ENCODE peak calls at places on chromosomes 12 and 14, in six cellular contexts. One of them, this sample, is unnamed.
A peak's percentile ranks its signal among the peaks of the same experiment; 100 is the strongest.

GRCh38 chr12:13046914-13047472 is 2.8 kb downstream of the FAM234B start:
- DNase-seq in GM23248: no peak
- DNase-seq in thoracic aorta: no peak
- DNase-seq in naive thymus-derived CD4-positive, alpha-beta T cell: no peak
- DNase-seq in adrenal gland: no peak
- DNase-seq in small intestine: peak; percentile 87
- DNase-seq in this sample: no peak

GRCh38 chr12:91609283-91609682 is 426.7 kb upstream of the DCN start:
- DNase-seq in GM23248: no peak
- DNase-seq in thoracic aorta: no peak
- DNase-seq in naive thymus-derived CD4-positive, alpha-beta T cell: no peak
- DNase-seq in adrenal gland: no peak
- DNase-seq in small intestine: no peak
- DNase-seq in this sample: no peak

GRCh38 chr14:22819191-22819988 is 4.2 kb upstream of the SLC7A7 start:
- DNase-seq in GM23248: peak; percentile 84
- DNase-seq in thoracic aorta: no peak
- DNase-seq in naive thymus-derived CD4-positive, alpha-beta T cell: no peak
- DNase-seq in adrenal gland: peak; percentile 28
- DNase-seq in small intestine: peak; percentile 66
- DNase-seq in this sample: peak; percentile 55

GRCh38 chr12:10721654-10722501 is 1.2 kb downstream of the YBX3 start:
- DNase-seq in GM23248: peak; percentile 97
- DNase-seq in thoracic aorta: peak; percentile 92
- DNase-seq in naive thymus-derived CD4-positive, alpha-beta T cell: peak; percentile 74
- DNase-seq in adrenal gland: peak; percentile 96
- DNase-seq in small intestine: peak; percentile 74
- DNase-seq in this sample: peak; percentile 75

GRCh38 chr14:103828315-103828967 is 18.9 kb downstream of the PPP1R13B start:
- DNase-seq in GM23248: peak; percentile 66
- DNase-seq in thoracic aorta: no peak
- DNase-seq in naive thymus-derived CD4-positive, alpha-beta T cell: no peak
- DNase-seq in adrenal gland: peak; percentile 67
- DNase-seq in small intestine: no peak
- DNase-seq in this sample: no peak

GRCh38 chr12:120342567-120343537 is 15.3 kb upstream of the PLA2G1B start:
- DNase-seq in GM23248: no peak
- DNase-seq in thoracic aorta: no peak
- DNase-seq in naive thymus-derived CD4-positive, alpha-beta T cell: no peak
- DNase-seq in adrenal gland: no peak
- DNase-seq in small intestine: no peak
- DNase-seq in this sample: no peak

GRCh38 chr12:18242380-18243089 is 18.8 kb upstream of the PIK3C2G start:
- DNase-seq in GM23248: no peak
- DNase-seq in thoracic aorta: no peak
- DNase-seq in naive thymus-derived CD4-positive, alpha-beta T cell: no peak
- DNase-seq in adrenal gland: no peak
- DNase-seq in small intestine: peak; percentile 87
- DNase-seq in this sample: no peak

GRCh38 chr12:28569698-28570411 is 379.6 kb downstream of the CCDC91 start:
- DNase-seq in GM23248: peak; percentile 82
- DNase-seq in thoracic aorta: no peak
- DNase-seq in naive thymus-derived CD4-positive, alpha-beta T cell: no peak
- DNase-seq in adrenal gland: peak; percentile 7
- DNase-seq in small intestine: peak; percentile 6
- DNase-seq in this sample: peak; percentile 80

GRCh38 chr12:8038659-8039114 is 6.2 kb downstream of the FOXJ2 start:
- DNase-seq in GM23248: peak; percentile 88
- DNase-seq in thoracic aorta: no peak
- DNase-seq in naive thymus-derived CD4-positive, alpha-beta T cell: no peak
- DNase-seq in adrenal gland: peak; percentile 87
- DNase-seq in small intestine: peak; percentile 51
- DNase-seq in this sample: no peak

GRCh38 chr14:71358209-71358931 is 451.1 kb downstream of the PCNX1 start:
- DNase-seq in GM23248: no peak
- DNase-seq in thoracic aorta: no peak
- DNase-seq in naive thymus-derived CD4-positive, alpha-beta T cell: no peak
- DNase-seq in adrenal gland: no peak
- DNase-seq in small intestine: no peak
- DNase-seq in this sample: no peak

GRCh38 chr12:80422549-80422948 is 21.5 kb upstream of the PTPRQ start:
- DNase-seq in GM23248: no peak
- DNase-seq in thoracic aorta: no peak
- DNase-seq in naive thymus-derived CD4-positive, alpha-beta T cell: no peak
- DNase-seq in adrenal gland: no peak
- DNase-seq in small intestine: no peak
- DNase-seq in this sample: no peak

GRCh38 chr14:99879401-99880295 is 86.4 kb downstream of the EML1 start:
- DNase-seq in GM23248: peak; percentile 93
- DNase-seq in thoracic aorta: no peak
- DNase-seq in naive thymus-derived CD4-positive, alpha-beta T cell: no peak
- DNase-seq in adrenal gland: no peak
- DNase-seq in small intestine: peak; percentile 22
- DNase-seq in this sample: no peak

GRCh38 chr12:7072024-7072423 is 11.5 kb downstream of the C1S start:
- DNase-seq in GM23248: no peak
- DNase-seq in thoracic aorta: no peak
- DNase-seq in naive thymus-derived CD4-positive, alpha-beta T cell: no peak
- DNase-seq in adrenal gland: no peak
- DNase-seq in small intestine: no peak
- DNase-seq in this sample: no peak

GRCh38 chr14:66485910-66486421 is at the start of gene CCDC196:
- DNase-seq in GM23248: no peak
- DNase-seq in thoracic aorta: no peak
- DNase-seq in naive thymus-derived CD4-positive, alpha-beta T cell: no peak
- DNase-seq in adrenal gland: no peak
- DNase-seq in small intestine: no peak
- DNase-seq in this sample: no peak

GRCh38 chr14:24132061-24132685 is 1.7 kb downstream of the FITM1 start:
- DNase-seq in GM23248: no peak
- DNase-seq in thoracic aorta: no peak
- DNase-seq in naive thymus-derived CD4-positive, alpha-beta T cell: peak; percentile 37
- DNase-seq in adrenal gland: no peak
- DNase-seq in small intestine: no peak
- DNase-seq in this sample: no peak

GRCh38 chr14:92949496-92950192 is 26.7 kb downstream of the CHGA start:
- DNase-seq in GM23248: no peak
- DNase-seq in thoracic aorta: no peak
- DNase-seq in naive thymus-derived CD4-positive, alpha-beta T cell: no peak
- DNase-seq in adrenal gland: no peak
- DNase-seq in small intestine: no peak
- DNase-seq in this sample: no peak

GRCh38 chr12:57475271-57476161 is 4.2 kb downstream of the ARHGAP9 start:
- DNase-seq in GM23248: peak; percentile 70
- DNase-seq in thoracic aorta: no peak
- DNase-seq in naive thymus-derived CD4-positive, alpha-beta T cell: no peak
- DNase-seq in adrenal gland: peak; percentile 59
- DNase-seq in small intestine: no peak
- DNase-seq in this sample: no peak

GRCh38 chr14:61438860-61439765 is 117.7 kb downstream of the PRKCH start:
- DNase-seq in GM23248: peak; percentile 64
- DNase-seq in thoracic aorta: no peak
- DNase-seq in naive thymus-derived CD4-positive, alpha-beta T cell: peak; percentile 27
- DNase-seq in adrenal gland: no peak
- DNase-seq in small intestine: peak; percentile 70
- DNase-seq in this sample: peak; percentile 46

GRCh38 chr12:40351976-40352375 is 127.2 kb downstream of the LRRK2 start:
- DNase-seq in GM23248: no peak
- DNase-seq in thoracic aorta: no peak
- DNase-seq in naive thymus-derived CD4-positive, alpha-beta T cell: no peak
- DNase-seq in adrenal gland: peak; percentile 8
- DNase-seq in small intestine: no peak
- DNase-seq in this sample: no peak

GRCh38 chr12:105316931-105317330 is 13.6 kb upstream of the C12orf75 start:
- DNase-seq in GM23248: no peak
- DNase-seq in thoracic aorta: no peak
- DNase-seq in naive thymus-derived CD4-positive, alpha-beta T cell: no peak
- DNase-seq in adrenal gland: no peak
- DNase-seq in small intestine: no peak
- DNase-seq in this sample: no peak

GRCh38 chr12:27866382-27867101 is 86.5 kb upstream of the MANSC4 start:
- DNase-seq in GM23248: peak; percentile 85
- DNase-seq in thoracic aorta: no peak
- DNase-seq in naive thymus-derived CD4-positive, alpha-beta T cell: no peak
- DNase-seq in adrenal gland: no peak
- DNase-seq in small intestine: no peak
- DNase-seq in this sample: peak; percentile 68

GRCh38 chr12:50268482-50268881 is 14.8 kb downstream of the LIMA1 start:
- DNase-seq in GM23248: no peak
- DNase-seq in thoracic aorta: no peak
- DNase-seq in naive thymus-derived CD4-positive, alpha-beta T cell: no peak
- DNase-seq in adrenal gland: no peak
- DNase-seq in small intestine: no peak
- DNase-seq in this sample: no peak

GRCh38 chr12:50261654-50262053 is 21.7 kb downstream of the LIMA1 start:
- DNase-seq in GM23248: peak; percentile 28
- DNase-seq in thoracic aorta: no peak
- DNase-seq in naive thymus-derived CD4-positive, alpha-beta T cell: no peak
- DNase-seq in adrenal gland: no peak
- DNase-seq in small intestine: no peak
- DNase-seq in this sample: no peak

GRCh38 chr12:50263832-50264231 is 19.5 kb downstream of the LIMA1 start:
- DNase-seq in GM23248: no peak
- DNase-seq in thoracic aorta: no peak
- DNase-seq in naive thymus-derived CD4-positive, alpha-beta T cell: no peak
- DNase-seq in adrenal gland: no peak
- DNase-seq in small intestine: no peak
- DNase-seq in this sample: no peak

GRCh38 chr12:50271724-50272247 is 11.5 kb downstream of the LIMA1 start:
- DNase-seq in GM23248: peak; percentile 55
- DNase-seq in thoracic aorta: no peak
- DNase-seq in naive thymus-derived CD4-positive, alpha-beta T cell: no peak
- DNase-seq in adrenal gland: peak; percentile 30
- DNase-seq in small intestine: no peak
- DNase-seq in this sample: no peak

DNA sequence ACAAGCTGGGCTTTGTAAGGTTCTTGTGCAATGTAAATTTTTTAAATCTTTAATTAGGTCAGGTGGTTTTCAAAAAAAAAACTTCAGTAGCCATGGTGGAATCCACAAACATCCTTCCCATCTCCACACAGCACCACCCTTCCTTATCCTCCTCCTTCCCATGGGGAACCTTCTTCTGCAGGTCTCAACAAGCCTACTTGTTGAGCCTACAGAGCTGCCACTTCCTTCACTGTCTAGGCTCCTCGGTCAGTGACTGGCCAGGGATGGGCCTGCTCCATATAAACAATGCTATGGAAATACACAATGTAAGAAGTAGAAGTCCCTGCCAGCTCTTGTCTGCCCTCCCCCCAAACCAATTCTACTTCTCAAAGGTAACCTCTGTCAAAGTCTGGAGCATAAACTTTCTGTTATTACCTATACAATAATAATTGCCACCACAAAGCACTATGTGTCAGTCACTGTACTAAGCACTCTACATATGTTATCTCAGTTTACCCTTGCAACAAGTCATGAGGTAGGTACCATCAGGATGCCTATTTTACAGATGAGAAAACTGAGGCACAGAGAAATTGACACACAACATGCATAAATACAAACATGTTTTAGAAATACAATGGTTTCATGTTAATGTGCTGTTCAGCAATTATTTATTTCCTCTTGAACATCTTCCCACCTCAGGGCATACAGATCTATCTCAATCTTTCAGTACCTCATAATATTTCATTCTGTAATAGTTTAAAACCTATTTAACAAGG is 17.4 kb downstream of the LIMA1 start:
- DNase-seq in GM23248: no peak
- DNase-seq in thoracic aorta: no peak
- DNase-seq in naive thymus-derived CD4-positive, alpha-beta T cell: no peak
- DNase-seq in adrenal gland: no peak
- DNase-seq in small intestine: no peak
- DNase-seq in this sample: no peak
- H3K27ac ChIP-seq in GM23248: no peak overlapping the region
- H3K27ac ChIP-seq in thoracic aorta: no peak overlapping the region
- H3K27ac ChIP-seq in naive thymus-derived CD4-positive, alpha-beta T cell: no peak overlapping the region
- H3K27ac ChIP-seq in adrenal gland: no peak overlapping the region
- H3K27ac ChIP-seq in small intestine: no peak overlapping the region
- H3K27ac ChIP-seq in this sample: no peak overlapping the region

DNA sequence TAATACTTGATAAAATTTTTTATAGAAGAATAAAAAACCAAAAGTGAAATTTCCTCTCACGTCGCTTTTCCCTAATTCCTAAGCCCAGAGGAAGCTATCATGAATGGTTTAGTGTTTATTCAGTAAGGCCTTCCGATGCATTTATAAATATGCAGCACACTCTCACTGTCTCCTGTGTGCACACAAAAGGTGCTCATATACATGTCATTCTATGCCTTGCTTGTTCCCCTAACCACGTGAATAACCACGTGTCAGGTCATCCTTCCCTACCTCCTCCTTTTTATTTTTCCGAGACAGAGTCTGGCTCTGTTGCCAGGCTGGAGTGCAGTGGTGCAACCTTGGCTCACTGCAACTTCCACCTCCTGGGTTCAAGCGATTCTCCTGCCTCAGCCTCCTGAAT is 29.6 kb downstream of the PIGH start:
- DNase-seq in GM23248: no peak
- DNase-seq in thoracic aorta: no peak
- DNase-seq in naive thymus-derived CD4-positive, alpha-beta T cell: no peak
- DNase-seq in adrenal gland: no peak
- DNase-seq in small intestine: no peak
- DNase-seq in this sample: no peak
- H3K27ac ChIP-seq in GM23248: no peak overlapping the region
- H3K27ac ChIP-seq in thoracic aorta: no peak overlapping the region
- H3K27ac ChIP-seq in naive thymus-derived CD4-positive, alpha-beta T cell: no peak overlapping the region
- H3K27ac ChIP-seq in adrenal gland: no peak overlapping the region
- H3K27ac ChIP-seq in small intestine: no peak overlapping the region
- H3K27ac ChIP-seq in this sample: no peak overlapping the region

DNA sequence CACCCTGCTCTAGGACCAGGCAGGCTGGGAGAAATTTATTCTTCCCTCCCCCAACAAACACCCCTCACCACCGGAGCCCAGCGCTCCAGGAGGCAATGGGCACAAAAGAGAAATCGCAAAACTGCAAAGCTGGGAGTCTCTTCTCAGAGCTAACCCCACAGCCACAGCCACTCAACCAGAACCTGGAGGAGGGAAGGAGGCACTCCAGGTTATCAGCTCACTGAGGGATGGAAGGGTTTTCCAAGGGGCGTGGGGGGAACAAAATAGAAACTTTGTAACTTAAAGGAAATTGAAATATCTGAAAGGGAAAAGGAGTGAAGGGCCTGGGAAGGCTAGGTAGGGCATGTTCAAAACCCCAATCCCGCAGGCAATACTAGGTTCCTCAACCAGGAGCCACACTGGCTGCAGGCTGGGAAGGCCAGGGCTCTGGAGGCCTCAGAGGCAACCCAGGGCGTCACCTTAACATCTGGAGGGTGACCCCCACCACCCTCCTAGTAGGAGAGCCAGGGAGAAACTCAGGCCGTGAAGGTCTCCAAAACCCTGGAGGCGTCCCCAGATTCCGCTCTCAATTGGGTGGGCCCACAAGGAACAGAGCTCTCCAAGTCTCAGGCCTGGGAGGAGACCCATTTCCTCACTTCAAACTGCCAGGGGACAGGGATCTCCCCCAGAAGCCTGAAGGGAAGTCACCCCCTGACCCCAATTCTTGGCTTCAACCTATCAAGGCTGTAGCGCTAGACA is 3.2 kb downstream of the KDM2B start:
- DNase-seq in GM23248: no peak
- DNase-seq in thoracic aorta: no peak
- DNase-seq in naive thymus-derived CD4-positive, alpha-beta T cell: no peak
- DNase-seq in adrenal gland: no peak
- DNase-seq in small intestine: no peak
- DNase-seq in this sample: no peak
- H3K27ac ChIP-seq in GM23248: peak overlapping the region; percentile 96
- H3K27ac ChIP-seq in thoracic aorta: peak overlapping the region; percentile 66
- H3K27ac ChIP-seq in naive thymus-derived CD4-positive, alpha-beta T cell: peak overlapping the region; percentile 91
- H3K27ac ChIP-seq in adrenal gland: peak overlapping the region; percentile 62
- H3K27ac ChIP-seq in small intestine: peak overlapping the region; percentile 64
- H3K27ac ChIP-seq in this sample: peak overlapping the region; percentile 95

GRCh38 chr12:124406043-124406442 is 111.2 kb downstream of the RFLNA start:
- DNase-seq in GM23248: no peak
- DNase-seq in thoracic aorta: no peak
- DNase-seq in naive thymus-derived CD4-positive, alpha-beta T cell: no peak
- DNase-seq in adrenal gland: no peak
- DNase-seq in small intestine: no peak
- DNase-seq in this sample: no peak
- H3K27ac ChIP-seq in GM23248: no peak overlapping the region
- H3K27ac ChIP-seq in thoracic aorta: no peak overlapping the region
- H3K27ac ChIP-seq in naive thymus-derived CD4-positive, alpha-beta T cell: no peak overlapping the region
- H3K27ac ChIP-seq in adrenal gland: no peak overlapping the region
- H3K27ac ChIP-seq in small intestine: no peak overlapping the region
- H3K27ac ChIP-seq in this sample: no peak overlapping the region

This sample was measured in trophoblast cell.